ENCODE peak calls at places on chromosomes 7 and 10, in four cellular contexts. C, W, M and L are unnamed samples.
A peak's percentile ranks its signal among the peaks of the same experiment; 100 is the strongest.

GRCh38 chr10:99431190-99431549 is 746 bp upstream of the GOT1 start:
- DNase-seq in W (peak; percentile 14), C (peak; percentile 30), M (no peak), L (peak; percentile 53)

GRCh38 chr7:27172388-27172774 is 1.7 kb downstream of the HOXA10 start:
- DNase-seq in W (no peak), C (no peak), M (no peak), L (no peak)

GRCh38 chr7:7639421-7639820 is 1.1 kb upstream of the UMAD1 start:
- DNase-seq in W (no peak), M (no peak), C (no peak), L (no peak)

GRCh38 chr10:5291501-5292195 is 73.1 kb upstream of the UCN3 start:
- DNase-seq in W (peak; percentile 20), C (peak; percentile 94), M (peak; percentile 38), L (no peak)

GRCh38 chr10:110671788-110672579 is 27.8 kb downstream of the RBM20 start:
- DNase-seq in C (peak; percentile 88), W (peak; percentile 78), M (peak; percentile 49), L (peak; percentile 80)

GRCh38 chr10:102322914-102323313 is 72.6 kb upstream of the NFKB2 start:
- DNase-seq in M (no peak), C (no peak), W (no peak), L (no peak)

GRCh38 chr7:157312941-157313340 is 23.9 kb upstream of the DNAJB6 start:
- DNase-seq in C (no peak), M (no peak), W (no peak), L (no peak)

GRCh38 chr10:31926765-31927596 is 1.6 kb downstream of the ARHGAP12 start:
- DNase-seq in W (no peak), C (no peak), M (no peak), L (no peak)

GRCh38 chr10:118305730-118306129 is 36.4 kb downstream of the FAM204A start:
- DNase-seq in M (no peak), C (no peak), W (no peak), L (no peak)

GRCh38 chr10:98664329-98665042 is 217.8 kb upstream of the HPS1 start:
- DNase-seq in W (peak; percentile 53), C (peak; percentile 12), M (peak; percentile 34), L (peak; percentile 47)

GRCh38 chr7:64463636-64464375 is 99.1 kb downstream of the ZNF680 start:
- DNase-seq in W (peak; percentile 32), C (no peak), M (no peak), L (no peak)

GRCh38 chr7:9711259-9711658 is 1262.4 kb upstream of the PHF14 start:
- DNase-seq in M (no peak), W (no peak), C (no peak), L (no peak)

GRCh38 chr7:78175330-78175729 is 376.8 kb downstream of the PHTF2 start:
- DNase-seq in W (no peak), C (no peak), M (no peak), L (no peak)

GRCh38 chr7:28958235-28958945 is at the start of gene TRIL:
- DNase-seq in M (no peak), C (no peak), W (no peak), L (peak; percentile 74)

GRCh38 chr10:6445671-6446278 is 134.3 kb downstream of the PRKCQ start:
- DNase-seq in W (peak; percentile 54), M (peak; percentile 10), C (peak; percentile 25), L (peak; percentile 51)

GRCh38 chr7:12719141-12719919 is 31.9 kb downstream of the ARL4A start:
- DNase-seq in C (peak; percentile 42), M (no peak), W (peak; percentile 35), L (no peak)

GRCh38 chr7:46751471-46751870 is 830.4 kb upstream of the IGFBP3 start:
- DNase-seq in C (no peak), M (no peak), W (no peak), L (no peak)

GRCh38 chr7:148698397-148699023 is at the start of gene CUL1:
- DNase-seq in W (peak; percentile 93), M (peak; percentile 46), C (peak; percentile 39), L (peak; percentile 77)

GRCh38 chr10:43056568-43057011 is 20.3 kb upstream of the RET start:
- DNase-seq in M (no peak), C (no peak), W (no peak), L (no peak)

GRCh38 chr10:53045315-53045714 is 272.7 kb upstream of the MBL2 start:
- DNase-seq in W (no peak), C (no peak), M (no peak), L (no peak)

DNA sequence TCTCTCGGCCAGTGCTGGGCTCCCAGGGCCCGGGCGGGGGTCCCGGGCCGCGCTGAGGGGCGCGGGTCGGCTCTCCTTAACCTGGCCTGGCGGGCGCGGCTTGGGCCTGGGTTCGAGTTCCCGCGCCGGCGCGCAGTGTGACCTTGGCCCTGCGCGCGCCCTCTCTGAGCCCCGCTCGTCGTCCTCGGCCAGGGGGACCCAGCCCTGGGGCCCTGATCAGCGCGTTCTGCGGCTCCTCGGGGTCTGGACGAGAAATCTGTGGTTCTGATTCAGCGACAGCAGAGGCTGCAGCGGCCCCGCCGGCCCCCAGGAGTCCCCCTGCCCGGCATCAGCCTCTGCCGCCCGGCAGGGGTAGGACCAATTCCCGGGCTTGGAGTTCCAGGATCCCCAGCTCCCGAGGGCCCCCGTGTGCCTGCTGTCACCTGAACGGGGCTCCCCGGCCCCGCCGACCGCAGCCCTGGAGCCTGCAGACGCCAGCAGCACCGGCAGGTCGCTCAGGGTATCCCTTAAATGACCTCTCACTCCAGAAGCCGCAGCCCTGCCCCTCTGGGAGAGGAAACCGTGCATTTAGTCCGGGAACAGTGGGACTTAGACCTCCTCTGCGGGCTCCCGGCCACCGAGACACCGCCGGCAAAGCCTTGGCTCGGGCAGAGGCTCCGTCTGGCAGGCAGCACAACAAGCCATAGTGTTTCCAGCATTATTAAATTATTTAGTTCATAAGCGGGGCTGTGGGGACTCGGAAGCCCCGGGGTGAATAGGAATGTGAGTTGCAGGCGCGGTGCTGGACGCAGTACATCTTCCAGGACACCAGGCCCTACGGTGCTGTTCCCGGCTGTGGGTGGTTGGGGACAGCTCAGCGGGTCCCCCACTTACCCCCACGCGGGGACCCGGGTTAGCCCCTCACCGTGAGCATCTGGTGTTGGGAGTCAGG is 572 bp downstream of the CHST12 start:
- DNase-seq in M (no peak), W (peak; percentile 73), C (peak; percentile 76), L (peak; percentile 58)
- TF ChIP-seq HMGXB4 in M (no peak), W (no peak), C (no peak), L (peak; percentile 48)

GRCh38 chr7:1028044-1028770 is 16.1 kb upstream of the GPR146 start:
- DNase-seq in M (peak; percentile 75), C (peak; percentile 87), W (peak; percentile 97), L (peak; percentile 86)

GRCh38 chr7:1025747-1026581 is 18.4 kb upstream of the GPR146 start:
- DNase-seq in M (no peak), W (no peak), C (no peak), L (no peak)

GRCh38 chr7:1028775-1029636 is 15.3 kb upstream of the GPR146 start:
- DNase-seq in W (peak; percentile 85), C (peak; percentile 99), M (peak; percentile 93), L (no peak)

GRCh38 chr7:1026721-1027151 is 17.6 kb upstream of the GPR146 start:
- DNase-seq in M (no peak), W (no peak), C (no peak), L (no peak)

DNA sequence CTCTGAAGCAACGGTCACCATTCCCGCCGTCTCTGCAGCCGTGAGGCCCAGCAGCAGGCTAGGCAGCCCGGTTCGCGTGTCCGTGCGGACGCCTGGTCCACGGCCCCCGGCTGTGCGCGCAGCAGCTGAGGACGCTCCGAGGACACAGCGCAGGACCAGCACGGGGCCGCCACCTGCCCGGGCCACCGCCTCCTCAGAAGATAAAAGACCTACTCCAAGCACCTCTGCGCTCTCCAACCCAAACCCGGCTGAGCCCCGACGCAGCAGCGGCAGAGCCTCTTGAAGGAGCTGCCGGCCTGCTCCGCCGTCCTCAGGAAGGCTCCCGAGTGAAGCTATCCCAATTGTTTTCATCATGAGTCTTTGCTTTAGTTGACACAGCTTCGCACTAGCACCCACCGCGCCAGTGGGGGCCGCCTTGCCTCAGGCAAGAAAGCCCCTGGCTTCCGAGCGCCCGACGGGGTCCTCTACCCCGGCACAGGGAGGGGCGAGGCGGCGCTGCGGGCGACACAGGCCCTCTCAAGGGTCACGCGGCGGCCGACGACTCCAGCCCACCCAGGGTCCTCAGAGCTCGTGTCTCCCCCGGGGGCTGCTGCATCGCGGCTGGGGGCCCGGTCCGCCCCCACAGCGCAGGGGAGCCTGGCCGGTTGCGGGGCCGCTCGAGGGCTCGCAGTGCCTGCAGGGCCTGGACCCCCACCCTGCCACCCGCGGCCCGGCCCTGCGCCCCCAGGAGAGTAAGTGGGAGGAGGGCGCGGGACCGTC is 16.9 kb upstream of the GPR146 start:
- DNase-seq in M (no peak), C (no peak), W (peak; percentile 43), L (no peak)
- TF ChIP-seq HMGXB4 in M (no peak), C (no peak), W (no peak), L (peak; percentile 36)

GRCh38 chr7:151806938-151807775 is 69.8 kb downstream of the PRKAG2 start:
- DNase-seq in W (no peak), M (no peak), C (no peak), L (no peak)

GRCh38 chr7:151809864-151810170 is 67.1 kb downstream of the PRKAG2 start:
- DNase-seq in C (no peak), W (no peak), M (no peak), L (no peak)

GRCh38 chr7:151807876-151808275 is 69.0 kb downstream of the PRKAG2 start:
- DNase-seq in W (no peak), C (no peak), M (no peak), L (no peak)

GRCh38 chr7:151809156-151809863 is 67.6 kb downstream of the PRKAG2 start:
- DNase-seq in W (no peak), M (no peak), C (no peak), L (no peak)

DNA sequence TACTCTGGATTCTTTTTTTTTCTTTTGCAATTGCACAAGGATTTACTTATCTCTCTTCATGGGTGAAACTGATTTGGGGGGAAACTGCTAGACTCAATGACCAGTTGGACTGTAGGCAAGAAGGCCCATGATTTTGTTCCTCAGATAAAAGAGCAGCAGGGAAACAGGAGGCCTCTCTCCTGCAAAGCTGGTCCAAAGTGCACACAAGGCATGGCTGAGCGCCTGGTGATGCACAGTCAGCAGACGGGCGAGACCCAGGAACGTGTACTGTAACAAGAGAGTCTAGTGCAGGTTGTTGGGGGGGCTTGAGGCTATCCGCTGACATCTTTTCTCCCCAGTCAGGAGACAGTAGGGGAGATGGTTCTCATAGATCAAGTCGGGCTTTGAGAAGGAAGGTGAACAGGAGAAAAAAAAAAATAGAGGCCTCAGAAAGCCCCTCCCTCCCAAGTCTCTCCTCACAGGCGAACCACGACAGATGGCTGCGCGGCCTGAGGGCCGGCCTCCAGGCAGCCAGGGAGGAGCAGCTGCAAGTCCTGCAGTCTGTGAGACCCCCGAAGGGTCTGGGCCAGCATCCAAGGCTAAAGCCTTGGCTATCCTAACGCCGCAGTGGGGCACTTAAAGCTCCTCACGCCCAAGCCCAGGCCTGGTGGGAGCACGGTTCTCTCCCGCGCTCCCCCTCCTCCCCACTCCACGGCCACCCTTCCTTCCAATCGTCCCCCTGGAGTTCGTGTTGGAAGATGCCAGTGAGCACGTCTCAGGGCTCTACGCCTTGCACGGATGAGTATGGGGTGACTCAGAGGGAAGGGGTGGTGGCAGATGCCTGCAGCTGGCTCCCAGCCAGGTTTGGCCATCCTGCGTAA is 68.4 kb downstream of the PRKAG2 start:
- DNase-seq in W (no peak), M (peak; percentile 66), C (peak; percentile 87), L (no peak)
- TF ChIP-seq HMGXB4 in W (no peak), M (no peak), C (no peak), L (no peak)

GRCh38 chr7:128662091-128662490 is 10.0 kb upstream of the GARIN1A start:
- DNase-seq in W (no peak), M (no peak), C (no peak), L (no peak)
- TF ChIP-seq HMGXB4 in W (no peak), M (no peak), C (no peak), L (no peak)

GRCh38 chr10:14686356-14686755 is 88.3 kb downstream of the FAM107B start:
- DNase-seq in W (no peak), C (no peak), M (no peak), L (no peak)
- TF ChIP-seq HMGXB4 in W (no peak), C (no peak), M (no peak), L (no peak)

GRCh38 chr7:149874644-149875028 is 867 bp downstream of the ATP6V0E2 start:
- DNase-seq in C (no peak), W (no peak), M (peak; percentile 76), L (no peak)
- TF ChIP-seq HMGXB4 in C (no peak), W (no peak), M (no peak), L (no peak)